ENCODE peak calls at places on chromosomes 1 and 21, in five cellular contexts. One of them, this sample, is unnamed.

GRCh38 chr1:226871636-226872327 is 1.4 kb downstream of the PSEN2 start:
- DNase-seq in uterus: no peak
- DNase-seq in fibroblast of mammary gland: no peak
- DNase-seq in GM04504: no peak
- DNase-seq in endothelial cell of umbilical vein: no peak
- DNase-seq in this sample: no peak

GRCh38 chr1:119298687-119299086 is 69.9 kb upstream of the HAO2 start:
- DNase-seq in endothelial cell of umbilical vein: no peak
- DNase-seq in uterus: no peak
- DNase-seq in GM04504: no peak
- DNase-seq in fibroblast of mammary gland: peak
- DNase-seq in this sample: no peak

GRCh38 chr1:11340248-11340632 is 67.2 kb downstream of the UBIAD1 start:
- DNase-seq in GM04504: no peak
- DNase-seq in uterus: no peak
- DNase-seq in endothelial cell of umbilical vein: no peak
- DNase-seq in fibroblast of mammary gland: no peak
- DNase-seq in this sample: no peak

GRCh38 chr1:234212764-234213406 is 160.4 kb upstream of the COA6 start:
- DNase-seq in uterus: no peak
- DNase-seq in GM04504: no peak
- DNase-seq in fibroblast of mammary gland: peak
- DNase-seq in endothelial cell of umbilical vein: peak
- DNase-seq in this sample: no peak

GRCh38 chr1:18542351-18542750 is 61.6 kb downstream of the KLHDC7A start:
- DNase-seq in fibroblast of mammary gland: no peak
- DNase-seq in uterus: no peak
- DNase-seq in endothelial cell of umbilical vein: no peak
- DNase-seq in GM04504: no peak
- DNase-seq in this sample: no peak

GRCh38 chr21:36627242-36627641 is 71.7 kb upstream of the SIM2 start:
- DNase-seq in GM04504: no peak
- DNase-seq in fibroblast of mammary gland: peak
- DNase-seq in uterus: no peak
- DNase-seq in endothelial cell of umbilical vein: no peak
- DNase-seq in this sample: no peak

GRCh38 chr1:184986250-184986649 is 11.9 kb upstream of the NIBAN1 start:
- DNase-seq in endothelial cell of umbilical vein: peak
- DNase-seq in uterus: no peak
- DNase-seq in fibroblast of mammary gland: peak
- DNase-seq in GM04504: peak
- DNase-seq in this sample: no peak

GRCh38 chr1:228455715-228456114 is 31.5 kb upstream of the RNF187 start:
- DNase-seq in fibroblast of mammary gland: peak
- DNase-seq in uterus: no peak
- DNase-seq in GM04504: no peak
- DNase-seq in endothelial cell of umbilical vein: no peak
- DNase-seq in this sample: no peak

GRCh38 chr1:216793303-216793702 is 70.1 kb upstream of the ESRRG start:
- DNase-seq in endothelial cell of umbilical vein: no peak
- DNase-seq in fibroblast of mammary gland: no peak
- DNase-seq in uterus: no peak
- DNase-seq in GM04504: no peak
- DNase-seq in this sample: no peak

GRCh38 chr1:101567582-101568189 is 330.9 kb downstream of the S1PR1 start:
- DNase-seq in endothelial cell of umbilical vein: peak
- DNase-seq in uterus: no peak
- DNase-seq in fibroblast of mammary gland: peak
- DNase-seq in GM04504: peak
- DNase-seq in this sample: peak

GRCh38 chr1:209486861-209487260 is 96.7 kb upstream of the CAMK1G start:
- DNase-seq in fibroblast of mammary gland: peak
- DNase-seq in GM04504: peak
- DNase-seq in endothelial cell of umbilical vein: no peak
- DNase-seq in uterus: no peak
- DNase-seq in this sample: no peak

GRCh38 chr1:54006508-54006907 is 11.5 kb downstream of the LDLRAD1 start:
- DNase-seq in endothelial cell of umbilical vein: no peak
- DNase-seq in uterus: no peak
- DNase-seq in GM04504: no peak
- DNase-seq in fibroblast of mammary gland: no peak
- DNase-seq in this sample: no peak

GRCh38 chr1:205496661-205497060 is 7.8 kb upstream of the CDK18 start:
- DNase-seq in GM04504: no peak
- DNase-seq in uterus: no peak
- DNase-seq in fibroblast of mammary gland: no peak
- DNase-seq in endothelial cell of umbilical vein: no peak
- DNase-seq in this sample: no peak

GRCh38 chr1:1629430-1630190 is 2.4 kb upstream of the MMP23B start:
- DNase-seq in GM04504: no peak
- DNase-seq in uterus: no peak
- DNase-seq in endothelial cell of umbilical vein: no peak
- DNase-seq in fibroblast of mammary gland: no peak
- DNase-seq in this sample: no peak

GRCh38 chr21:17590443-17590842 is 22.3 kb downstream of the BTG3 start:
- DNase-seq in uterus: no peak
- DNase-seq in endothelial cell of umbilical vein: no peak
- DNase-seq in GM04504: no peak
- DNase-seq in fibroblast of mammary gland: peak
- DNase-seq in this sample: no peak

GRCh38 chr1:193318347-193318746 is 131.9 kb upstream of the B3GALT2 start:
- DNase-seq in fibroblast of mammary gland: peak
- DNase-seq in uterus: no peak
- DNase-seq in GM04504: no peak
- DNase-seq in endothelial cell of umbilical vein: no peak
- DNase-seq in this sample: no peak

GRCh38 chr1:112743174-112744018 is 28.3 kb upstream of the PPM1J start:
- DNase-seq in GM04504: no peak
- DNase-seq in endothelial cell of umbilical vein: no peak
- DNase-seq in fibroblast of mammary gland: peak
- DNase-seq in uterus: no peak
- DNase-seq in this sample: no peak

GRCh38 chr21:29730281-29730680 is 209.5 kb downstream of the GRIK1 start:
- DNase-seq in GM04504: no peak
- DNase-seq in fibroblast of mammary gland: no peak
- DNase-seq in endothelial cell of umbilical vein: no peak
- DNase-seq in uterus: no peak
- DNase-seq in this sample: no peak

GRCh38 chr1:64691631-64692030 is 53.2 kb upstream of the RAVER2 start:
- DNase-seq in endothelial cell of umbilical vein: peak
- DNase-seq in uterus: no peak
- DNase-seq in GM04504: no peak
- DNase-seq in fibroblast of mammary gland: peak
- DNase-seq in this sample: peak

GRCh38 chr1:204726478-204726877 is 40.9 kb upstream of the LRRN2 start:
- DNase-seq in endothelial cell of umbilical vein: peak
- DNase-seq in fibroblast of mammary gland: peak
- DNase-seq in GM04504: peak
- DNase-seq in uterus: no peak
- DNase-seq in this sample: no peak

GRCh38 chr1:108865316-108865910 is 8.5 kb upstream of the AKNAD1 start:
- DNase-seq in fibroblast of mammary gland: no peak
- DNase-seq in uterus: no peak
- DNase-seq in endothelial cell of umbilical vein: no peak
- DNase-seq in GM04504: no peak
- DNase-seq in this sample: no peak

GRCh38 chr1:54327386-54328116 is 78.6 kb downstream of the SSBP3 start:
- DNase-seq in uterus: no peak
- DNase-seq in GM04504: no peak
- DNase-seq in fibroblast of mammary gland: peak
- DNase-seq in endothelial cell of umbilical vein: peak
- DNase-seq in this sample: peak

GRCh38 chr1:41353744-41354143 is 7.5 kb upstream of the FOXO6 start:
- DNase-seq in uterus: peak
- DNase-seq in GM04504: no peak
- DNase-seq in fibroblast of mammary gland: peak
- DNase-seq in endothelial cell of umbilical vein: no peak
- DNase-seq in this sample: no peak

GRCh38 chr1:41957568-41957967 is 38.8 kb upstream of the HIVEP3 start:
- DNase-seq in GM04504: no peak
- DNase-seq in endothelial cell of umbilical vein: no peak
- DNase-seq in fibroblast of mammary gland: peak
- DNase-seq in uterus: no peak
- DNase-seq in this sample: no peak

GRCh38 chr1:155173478-155174333 is at the start of gene TRIM46:
- DNase-seq in uterus: no peak
- DNase-seq in fibroblast of mammary gland: peak
- DNase-seq in endothelial cell of umbilical vein: peak
- DNase-seq in GM04504: no peak
- DNase-seq in this sample: no peak

GRCh38 chr1:14787604-14788003 is 189.1 kb downstream of the KAZN start:
- DNase-seq in fibroblast of mammary gland: no peak
- DNase-seq in endothelial cell of umbilical vein: no peak
- DNase-seq in uterus: no peak
- DNase-seq in GM04504: no peak
- DNase-seq in this sample: no peak

GRCh38 chr1:76854255-76854654 is 13.0 kb upstream of the ST6GALNAC5 start:
- DNase-seq in GM04504: no peak
- DNase-seq in endothelial cell of umbilical vein: no peak
- DNase-seq in uterus: no peak
- DNase-seq in fibroblast of mammary gland: no peak
- DNase-seq in this sample: no peak

GRCh38 chr1:100443739-100444571 is 91.6 kb downstream of the CDC14A start:
- DNase-seq in endothelial cell of umbilical vein: peak
- DNase-seq in GM04504: no peak
- DNase-seq in uterus: no peak
- DNase-seq in fibroblast of mammary gland: peak
- DNase-seq in this sample: peak

GRCh38 chr21:25459993-25460392 is 147.3 kb downstream of the MRPL39 start:
- DNase-seq in uterus: no peak
- DNase-seq in GM04504: no peak
- DNase-seq in fibroblast of mammary gland: no peak
- DNase-seq in endothelial cell of umbilical vein: no peak
- DNase-seq in this sample: no peak

GRCh38 chr1:94121411-94121821 is 468 bp upstream of the ABCA4 start:
- DNase-seq in uterus: no peak
- DNase-seq in GM04504: no peak
- DNase-seq in fibroblast of mammary gland: no peak
- DNase-seq in endothelial cell of umbilical vein: no peak
- DNase-seq in this sample: no peak

GRCh38 chr21:44946254-44947041 is 6.6 kb downstream of the SLX9 start:
- DNase-seq in GM04504: no peak
- DNase-seq in uterus: peak
- DNase-seq in endothelial cell of umbilical vein: no peak
- DNase-seq in fibroblast of mammary gland: no peak
- DNase-seq in this sample: peak

GRCh38 chr1:11823366-11824137 is 17.6 kb downstream of the CLCN6 start:
- DNase-seq in endothelial cell of umbilical vein: no peak
- DNase-seq in uterus: no peak
- DNase-seq in fibroblast of mammary gland: no peak
- DNase-seq in GM04504: no peak
- DNase-seq in this sample: no peak

GRCh38 chr1:101683561-101683960 is 313.2 kb downstream of the OLFM3 start:
- DNase-seq in uterus: no peak
- DNase-seq in fibroblast of mammary gland: no peak
- DNase-seq in endothelial cell of umbilical vein: no peak
- DNase-seq in GM04504: no peak
- DNase-seq in this sample: no peak

GRCh38 chr1:99808391-99809115 is 41.6 kb upstream of the AGL start:
- DNase-seq in GM04504: peak
- DNase-seq in endothelial cell of umbilical vein: peak
- DNase-seq in fibroblast of mammary gland: peak
- DNase-seq in uterus: peak
- DNase-seq in this sample: peak

GRCh38 chr1:198934901-198935301 is 296.1 kb downstream of the PTPRC start:
- DNase-seq in fibroblast of mammary gland: peak
- DNase-seq in uterus: no peak
- DNase-seq in endothelial cell of umbilical vein: peak
- DNase-seq in GM04504: no peak
- DNase-seq in this sample: peak

GRCh38 chr1:145690587-145691558 is 16.3 kb downstream of the PDZK1 start:
- DNase-seq in fibroblast of mammary gland: peak
- DNase-seq in GM04504: peak
- DNase-seq in uterus: no peak
- DNase-seq in endothelial cell of umbilical vein: peak
- DNase-seq in this sample: no peak

GRCh38 chr1:183719289-183719688 is 66.2 kb upstream of the APOBEC4 start:
- DNase-seq in fibroblast of mammary gland: no peak
- DNase-seq in endothelial cell of umbilical vein: no peak
- DNase-seq in GM04504: no peak
- DNase-seq in uterus: no peak
- DNase-seq in this sample: no peak

GRCh38 chr21:17818158-17819113 is 720 bp downstream of the C21orf91 start:
- DNase-seq in fibroblast of mammary gland: peak
- DNase-seq in uterus: peak
- DNase-seq in endothelial cell of umbilical vein: peak
- DNase-seq in GM04504: no peak
- DNase-seq in this sample: no peak

This sample was measured in dermis microvascular lymphatic vessel endothelial cell.